ENCODE peak calls at places on chromosomes 13 and 19, in seven cellular contexts. Z is left lung, H is MCF 10A, E is AG09309, V is upper lobe of right lung, B is thyroid gland, K is RWPE1. L is an unnamed sample.
A peak's percentile ranks its signal among the peaks of the same experiment; 100 is the strongest.

GRCh38 chr13:59394526-59394925 is 769.2 kb downstream of the DIAPH3 start:
- DNase-seq in E (no peak), H (no peak), K (no peak), V (no peak), Z (no peak), B (no peak), L (no peak)

GRCh38 chr19:38812004-38812840 is 523 bp downstream of the LGALS4 start:
- DNase-seq in B (no peak), H (no peak), E (no peak), V (no peak), K (no peak), Z (no peak), L (peak; percentile 7)

GRCh38 chr19:4264812-4265211 is 14.3 kb upstream of the SHD start:
- DNase-seq in Z (no peak), K (no peak), V (no peak), H (no peak), B (no peak), E (no peak), L (no peak)

GRCh38 chr19:46296722-46297431 is at the start of gene HIF3A:
- DNase-seq in B (peak; percentile 57), K (no peak), Z (no peak), E (no peak), V (peak; percentile 86), H (no peak), L (no peak)

GRCh38 chr13:35767256-35767981 is 290.9 kb upstream of the MAB21L1 start:
- DNase-seq in V (no peak), E (no peak), H (no peak), K (no peak), B (no peak), Z (no peak), L (no peak)

GRCh38 chr13:97238432-97238831 is 16.3 kb downstream of the MBNL2 start:
- DNase-seq in H (no peak), E (no peak), B (no peak), K (no peak), V (no peak), Z (no peak), L (no peak)

GRCh38 chr19:51158474-51159129 is 16.5 kb downstream of the SIGLEC7 start:
- DNase-seq in E (no peak), K (peak; percentile 39), V (no peak), B (peak; percentile 32), H (peak; percentile 37), Z (peak; percentile 88), L (peak; percentile 51)

GRCh38 chr19:45809643-45810159 is 5.4 kb downstream of the RSPH6A start:
- DNase-seq in Z (no peak), K (no peak), H (peak; percentile 81), V (no peak), B (no peak), E (peak; percentile 16), L (no peak)

GRCh38 chr19:6586726-6587092 is 4.2 kb downstream of the CD70 start:
- DNase-seq in V (no peak), H (no peak), B (no peak), K (no peak), Z (no peak), E (no peak), L (no peak)

GRCh38 chr19:4067396-4068057 is 828 bp upstream of the ZBTB7A start:
- DNase-seq in E (no peak), V (peak; percentile 80), H (no peak), B (no peak), Z (peak; percentile 87), K (no peak), L (no peak)

GRCh38 chr19:19057720-19058119 is 6.1 kb upstream of the SLC25A42 start:
- DNase-seq in H (no peak), Z (no peak), K (no peak), E (no peak), V (no peak), B (no peak), L (no peak)

GRCh38 chr19:18440421-18440877 is 2.5 kb upstream of the ISYNA1 start:
- DNase-seq in E (no peak), K (no peak), V (no peak), H (peak; percentile 31), B (peak; percentile 11), Z (no peak), L (no peak)

DNA sequence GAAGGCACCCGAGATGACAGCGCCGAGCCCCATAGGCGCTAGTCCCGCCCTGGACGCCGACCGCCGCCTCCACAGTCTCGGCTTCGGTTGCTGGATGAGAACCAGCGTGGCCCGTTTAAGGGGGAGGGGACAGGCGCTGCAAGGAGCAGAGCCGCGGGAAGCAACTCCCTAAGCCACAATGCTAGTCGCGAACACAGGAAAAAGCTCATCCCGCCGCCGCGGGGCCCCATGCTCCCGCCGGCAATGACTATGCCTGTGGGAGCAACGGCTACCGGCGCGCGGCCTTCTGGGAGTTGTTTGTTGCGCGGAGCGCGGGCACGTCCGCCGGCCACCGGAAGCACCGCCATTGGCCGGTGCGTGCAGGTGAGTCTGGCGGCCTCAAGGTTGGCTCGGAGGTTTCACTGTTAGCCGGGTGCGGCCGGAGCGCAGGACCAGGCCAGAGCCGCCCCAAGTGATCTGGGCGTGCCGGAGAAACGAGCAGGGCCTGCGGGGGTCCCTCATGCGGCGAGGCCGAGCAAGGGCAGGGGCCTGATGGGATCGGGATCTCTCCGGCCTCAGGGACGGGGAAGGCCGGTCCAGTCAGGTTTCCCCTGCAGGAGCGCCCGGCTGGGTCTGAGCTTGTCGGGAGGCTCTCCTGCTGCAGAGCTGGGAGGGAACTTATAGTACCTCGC is at the start of gene ZNF544:
- DNase-seq in B (peak; percentile 79), H (peak; percentile 84), K (peak; percentile 76), Z (peak; percentile 94), E (peak; percentile 16), V (peak; percentile 90), L (peak; percentile 90)
- TF ChIP-seq CTCF in B (no peak), H (no peak), K (no peak), Z (no peak), E (peak; percentile 36), V (no peak), L (no peak)

GRCh38 chr19:57389730-57390598 is at the start of gene ZNF548:
- DNase-seq in V (peak; percentile 97), Z (peak; percentile 94), B (peak; percentile 98), K (peak; percentile 93), E (peak; percentile 96), H (peak; percentile 97), L (peak; percentile 91)
- TF ChIP-seq CTCF in V (peak; percentile 13), Z (no peak), B (peak; percentile 22), K (no peak), E (no peak), H (no peak), L (no peak)

DNA sequence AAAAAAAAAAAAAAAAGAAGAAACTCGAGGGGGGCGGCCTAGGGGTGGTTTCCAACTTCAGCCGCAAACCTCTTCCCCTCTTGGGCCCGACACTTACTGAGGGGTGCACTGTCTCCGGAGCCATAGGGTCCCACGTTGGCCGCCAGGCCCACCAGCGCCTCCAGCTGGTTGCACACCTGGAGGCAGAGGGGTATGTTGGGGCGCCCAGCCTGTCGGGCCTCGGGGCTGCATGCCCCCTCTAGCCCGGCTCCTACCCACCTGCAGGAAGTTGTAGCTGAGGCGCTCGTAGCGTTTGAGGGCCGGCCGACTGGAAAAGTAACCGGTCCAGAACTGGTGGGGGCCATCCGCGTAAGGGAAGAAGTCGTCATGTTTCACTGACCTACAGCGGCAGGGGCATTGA is 8.6 kb downstream of the MAN2B1 start:
- DNase-seq in K (no peak), Z (no peak), E (no peak), V (no peak), B (no peak), H (no peak), L (no peak)
- TF ChIP-seq CTCF in K (no peak), Z (no peak), E (no peak), V (no peak), B (no peak), H (no peak), L (no peak)

GRCh38 chr19:57280165-57280912 is at the start of gene ZNF460:
- DNase-seq in K (peak; percentile 95), B (peak; percentile 96), V (peak; percentile 98), H (peak; percentile 98), E (peak; percentile 89), Z (peak; percentile 97), L (peak; percentile 94)
- TF ChIP-seq CTCF in K (no peak), B (peak; percentile 0), V (no peak), H (no peak), E (no peak), Z (no peak), L (no peak)

DNA sequence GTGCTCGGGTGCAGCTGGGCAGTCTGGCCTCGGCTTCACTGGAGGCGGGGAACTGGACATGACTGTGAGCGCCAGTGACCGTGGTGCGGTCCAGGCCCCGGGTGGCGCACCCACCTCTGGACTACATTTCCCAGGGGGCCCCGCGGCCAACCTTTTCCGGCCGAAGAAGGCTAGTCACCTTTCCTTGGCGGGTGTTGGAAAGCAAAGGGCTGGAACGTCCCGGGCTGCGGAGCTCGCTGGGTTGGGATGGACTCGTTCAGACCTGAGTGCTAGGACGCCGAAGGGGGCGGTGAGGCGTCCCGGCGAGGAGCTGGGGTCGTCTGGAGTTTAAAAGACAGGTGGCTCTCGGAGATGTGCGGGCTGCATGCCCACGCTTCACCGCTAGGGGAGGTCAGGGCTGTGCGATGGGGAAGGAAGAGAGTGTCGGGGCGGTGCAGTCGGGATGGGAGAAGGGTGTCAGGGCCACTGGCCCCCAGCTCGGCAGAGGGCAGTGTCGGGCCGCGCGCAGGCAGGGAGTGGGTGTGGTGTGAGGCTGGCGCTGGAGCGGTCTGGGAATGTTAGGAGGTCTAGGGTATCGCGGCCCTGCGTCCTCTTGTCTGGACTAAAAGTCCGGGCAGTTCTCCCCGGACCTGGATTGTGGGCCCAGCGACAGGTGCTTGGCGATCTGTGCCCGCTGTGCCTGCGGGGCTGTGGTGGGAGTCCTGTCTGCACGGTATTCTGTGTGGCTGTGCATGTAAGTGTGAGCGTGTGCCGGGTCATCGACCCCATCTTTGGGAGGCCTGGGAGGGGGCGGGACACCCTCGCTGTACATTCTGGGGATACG is 57.1 kb downstream of the ZNF568 start:
- DNase-seq in E (peak; percentile 11), B (peak; percentile 88), H (no peak), Z (peak; percentile 92), K (peak; percentile 11), V (peak; percentile 89), L (peak; percentile 59)
- TF ChIP-seq CTCF in E (peak; percentile 89), B (peak; percentile 98), H (no peak), Z (peak; percentile 81), K (peak; percentile 26), V (peak; percentile 73), L (peak; percentile 51)

DNA sequence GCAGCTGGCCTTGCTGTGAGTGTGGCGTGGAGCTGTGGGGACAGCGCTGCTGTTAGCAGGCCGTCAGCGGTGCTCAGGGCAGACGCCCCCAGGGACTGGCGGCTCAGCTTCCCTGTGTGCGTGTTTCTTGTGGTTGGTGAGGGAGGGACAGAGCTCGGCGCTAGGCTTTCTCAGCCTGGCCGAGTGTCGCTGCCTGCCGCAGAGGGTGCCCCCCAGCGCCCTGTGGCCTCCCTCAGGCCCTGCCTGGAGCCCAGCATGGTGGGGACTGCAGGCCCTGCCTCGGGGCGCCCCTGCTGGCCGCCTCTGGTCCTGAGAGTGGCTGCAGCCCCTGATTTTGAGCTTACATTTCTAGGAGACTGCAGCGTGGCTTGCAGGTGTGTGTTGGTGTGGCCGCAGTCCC is 35.5 kb downstream of the DOT1L start:
- DNase-seq in B (no peak), H (no peak), E (no peak), K (no peak), V (no peak), Z (no peak), L (no peak)
- TF ChIP-seq CTCF in B (no peak), H (no peak), E (peak; percentile 21), K (no peak), V (no peak), Z (no peak), L (peak; percentile 42)

GRCh38 chr19:12885749-12886706 is 973 bp downstream of the KLF1 start:
- DNase-seq in E (no peak), K (no peak), H (no peak), Z (no peak), V (no peak), B (no peak), L (no peak)
- TF ChIP-seq CTCF in E (no peak), K (no peak), H (no peak), Z (peak; percentile 9), V (no peak), B (no peak), L (no peak)

L was measured in GM13977.